ENCODE peak calls at places on chromosomes 3 and 15, in five cellular contexts. One of them, this sample, is unnamed.

GRCh38 chr3:46664188-46664970 is 29.1 kb downstream of the ALS2CL start:
- DNase-seq in OCI-LY7: no peak
- DNase-seq in MM.1S: no peak
- DNase-seq in hepatocyte: no peak
- DNase-seq in neural progenitor cell: no peak
- DNase-seq in this sample: no peak

GRCh38 chr15:66862111-66862815 is 160.2 kb downstream of the SMAD6 start:
- DNase-seq in MM.1S: no peak
- DNase-seq in OCI-LY7: no peak
- DNase-seq in hepatocyte: no peak
- DNase-seq in neural progenitor cell: no peak
- DNase-seq in this sample: peak

GRCh38 chr15:80562033-80562432 is 133.1 kb upstream of the ABHD17C start:
- DNase-seq in neural progenitor cell: no peak
- DNase-seq in OCI-LY7: no peak
- DNase-seq in hepatocyte: no peak
- DNase-seq in MM.1S: no peak
- DNase-seq in this sample: peak

GRCh38 chr15:41286665-41287333 is 45.6 kb downstream of the OIP5 start:
- DNase-seq in neural progenitor cell: no peak
- DNase-seq in OCI-LY7: no peak
- DNase-seq in hepatocyte: no peak
- DNase-seq in MM.1S: no peak
- DNase-seq in this sample: peak

GRCh38 chr3:15527031-15527459 is 5.5 kb upstream of the COLQ start:
- DNase-seq in MM.1S: no peak
- DNase-seq in OCI-LY7: peak
- DNase-seq in hepatocyte: peak
- DNase-seq in neural progenitor cell: peak
- DNase-seq in this sample: no peak

GRCh38 chr3:140438736-140439505 is 238.9 kb upstream of the TRIM42 start:
- DNase-seq in MM.1S: no peak
- DNase-seq in OCI-LY7: no peak
- DNase-seq in hepatocyte: no peak
- DNase-seq in neural progenitor cell: no peak
- DNase-seq in this sample: no peak

GRCh38 chr15:58246041-58246440 is 107.9 kb downstream of the AQP9 start:
- DNase-seq in OCI-LY7: no peak
- DNase-seq in hepatocyte: no peak
- DNase-seq in MM.1S: no peak
- DNase-seq in neural progenitor cell: no peak
- DNase-seq in this sample: no peak

GRCh38 chr3:133568294-133569014 is 5.0 kb upstream of the CDV3 start:
- DNase-seq in neural progenitor cell: no peak
- DNase-seq in OCI-LY7: no peak
- DNase-seq in MM.1S: no peak
- DNase-seq in hepatocyte: peak
- DNase-seq in this sample: peak

GRCh38 chr15:70835415-70835814 is 18.5 kb downstream of the LARP6 start:
- DNase-seq in MM.1S: no peak
- DNase-seq in OCI-LY7: no peak
- DNase-seq in hepatocyte: no peak
- DNase-seq in neural progenitor cell: no peak
- DNase-seq in this sample: peak

GRCh38 chr15:62403164-62403809 is 238.2 kb upstream of the C2CD4B start:
- DNase-seq in hepatocyte: no peak
- DNase-seq in OCI-LY7: no peak
- DNase-seq in neural progenitor cell: no peak
- DNase-seq in MM.1S: no peak
- DNase-seq in this sample: peak

GRCh38 chr3:150348500-150348899 is 59.6 kb upstream of the TSC22D2 start:
- DNase-seq in hepatocyte: peak
- DNase-seq in OCI-LY7: no peak
- DNase-seq in neural progenitor cell: no peak
- DNase-seq in MM.1S: no peak
- DNase-seq in this sample: peak

GRCh38 chr15:76983588-76984379 is 11.1 kb upstream of the PSTPIP1 start:
- DNase-seq in OCI-LY7: no peak
- DNase-seq in hepatocyte: no peak
- DNase-seq in MM.1S: no peak
- DNase-seq in neural progenitor cell: no peak
- DNase-seq in this sample: peak
- H2AFZ ChIP-seq in OCI-LY7: no peak
- H2AFZ ChIP-seq in hepatocyte: no peak
- H2AFZ ChIP-seq in MM.1S: no peak
- H2AFZ ChIP-seq in neural progenitor cell: no peak
- H2AFZ ChIP-seq in this sample: no peak

DNA sequence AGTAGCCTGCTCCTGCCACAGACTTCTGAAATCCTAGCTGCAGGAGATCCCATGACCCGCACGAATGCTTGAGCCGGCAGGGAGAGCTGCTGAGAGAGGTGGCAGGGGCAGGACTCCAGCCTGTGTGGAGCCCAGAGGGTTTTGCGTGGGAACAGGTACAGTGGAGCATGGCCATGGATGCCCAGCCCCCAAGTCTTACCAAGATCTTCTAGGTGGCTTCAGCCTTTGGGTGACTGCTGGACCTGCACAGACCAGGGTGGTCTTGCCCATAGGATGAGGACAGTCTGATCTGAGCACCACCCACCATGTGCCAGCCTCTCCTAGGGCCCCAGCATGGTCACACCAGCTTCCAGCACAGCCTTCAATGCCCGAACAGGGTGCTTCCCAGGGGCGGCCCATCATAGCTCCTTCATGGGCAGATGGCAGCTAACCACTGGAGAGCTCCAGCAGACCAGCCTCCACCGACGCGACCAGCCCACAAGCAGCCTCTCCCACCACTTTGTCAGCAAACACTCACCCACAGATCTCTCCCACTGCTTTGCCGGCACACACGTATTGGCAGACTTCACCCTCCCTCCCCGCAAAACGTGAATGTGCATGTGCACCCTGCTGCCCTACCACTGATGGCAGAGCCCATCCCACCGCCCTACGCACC is 56.0 kb downstream of the ADAMTS17 start:
- DNase-seq in hepatocyte: no peak
- DNase-seq in neural progenitor cell: no peak
- DNase-seq in MM.1S: no peak
- DNase-seq in OCI-LY7: no peak
- DNase-seq in this sample: no peak
- TF ChIP-seq EZH2phosphoT487 in hepatocyte: no peak
- TF ChIP-seq EZH2phosphoT487 in neural progenitor cell: no peak
- TF ChIP-seq EZH2phosphoT487 in MM.1S: no peak
- TF ChIP-seq EZH2phosphoT487 in OCI-LY7: no peak
- TF ChIP-seq EZH2phosphoT487 in this sample: no peak

GRCh38 chr3:58238830-58239229 is 1.2 kb downstream of the ABHD6 start:
- DNase-seq in MM.1S: no peak
- DNase-seq in OCI-LY7: no peak
- DNase-seq in hepatocyte: no peak
- DNase-seq in neural progenitor cell: no peak
- DNase-seq in this sample: no peak

GRCh38 chr3:58236527-58237237 is 910 bp upstream of the ABHD6 start:
- DNase-seq in neural progenitor cell: peak
- DNase-seq in hepatocyte: peak
- DNase-seq in MM.1S: no peak
- DNase-seq in OCI-LY7: peak
- DNase-seq in this sample: peak

GRCh38 chr3:58237238-58237939 is at the start of gene ABHD6:
- DNase-seq in OCI-LY7: peak
- DNase-seq in hepatocyte: peak
- DNase-seq in MM.1S: peak
- DNase-seq in neural progenitor cell: peak
- DNase-seq in this sample: peak

GRCh38 chr3:58235970-58236369 is 1.6 kb upstream of the ABHD6 start:
- DNase-seq in OCI-LY7: no peak
- DNase-seq in MM.1S: no peak
- DNase-seq in neural progenitor cell: no peak
- DNase-seq in hepatocyte: no peak
- DNase-seq in this sample: no peak

GRCh38 chr3:58237940-58238681 is 519 bp downstream of the ABHD6 start:
- DNase-seq in MM.1S: peak
- DNase-seq in hepatocyte: peak
- DNase-seq in OCI-LY7: peak
- DNase-seq in neural progenitor cell: peak
- DNase-seq in this sample: peak
- H2AFZ ChIP-seq in MM.1S: peak
- H2AFZ ChIP-seq in hepatocyte: peak
- H2AFZ ChIP-seq in OCI-LY7: peak
- H2AFZ ChIP-seq in neural progenitor cell: peak
- H2AFZ ChIP-seq in this sample: peak

GRCh38 chr3:24043985-24044384 is 98.9 kb downstream of the NR1D2 start:
- DNase-seq in neural progenitor cell: no peak
- DNase-seq in hepatocyte: no peak
- DNase-seq in MM.1S: no peak
- DNase-seq in OCI-LY7: no peak
- DNase-seq in this sample: no peak
- TF ChIP-seq EZH2phosphoT487 in neural progenitor cell: no peak
- TF ChIP-seq EZH2phosphoT487 in hepatocyte: no peak
- TF ChIP-seq EZH2phosphoT487 in MM.1S: no peak
- TF ChIP-seq EZH2phosphoT487 in OCI-LY7: no peak
- TF ChIP-seq EZH2phosphoT487 in this sample: no peak

GRCh38 chr3:38960953-38961622 is 90.7 kb downstream of the SCN11A start:
- DNase-seq in OCI-LY7: peak
- DNase-seq in hepatocyte: peak
- DNase-seq in MM.1S: peak
- DNase-seq in neural progenitor cell: peak
- DNase-seq in this sample: peak
- H2AFZ ChIP-seq in OCI-LY7: peak
- H2AFZ ChIP-seq in hepatocyte: no peak
- H2AFZ ChIP-seq in MM.1S: peak
- H2AFZ ChIP-seq in neural progenitor cell: peak
- H2AFZ ChIP-seq in this sample: peak

GRCh38 chr3:85584779-85585356 is 626.1 kb downstream of the CADM2 start:
- DNase-seq in OCI-LY7: no peak
- DNase-seq in neural progenitor cell: no peak
- DNase-seq in hepatocyte: no peak
- DNase-seq in MM.1S: peak
- DNase-seq in this sample: no peak

GRCh38 chr3:85594648-85595047 is 635.9 kb downstream of the CADM2 start:
- DNase-seq in hepatocyte: no peak
- DNase-seq in MM.1S: no peak
- DNase-seq in neural progenitor cell: no peak
- DNase-seq in OCI-LY7: no peak
- DNase-seq in this sample: no peak

GRCh38 chr3:85586018-85586417 is 627.2 kb downstream of the CADM2 start:
- DNase-seq in hepatocyte: no peak
- DNase-seq in neural progenitor cell: peak
- DNase-seq in MM.1S: no peak
- DNase-seq in OCI-LY7: no peak
- DNase-seq in this sample: no peak

GRCh38 chr3:85592256-85592655 is 633.5 kb downstream of the CADM2 start:
- DNase-seq in neural progenitor cell: no peak
- DNase-seq in hepatocyte: no peak
- DNase-seq in OCI-LY7: no peak
- DNase-seq in MM.1S: no peak
- DNase-seq in this sample: no peak

DNA sequence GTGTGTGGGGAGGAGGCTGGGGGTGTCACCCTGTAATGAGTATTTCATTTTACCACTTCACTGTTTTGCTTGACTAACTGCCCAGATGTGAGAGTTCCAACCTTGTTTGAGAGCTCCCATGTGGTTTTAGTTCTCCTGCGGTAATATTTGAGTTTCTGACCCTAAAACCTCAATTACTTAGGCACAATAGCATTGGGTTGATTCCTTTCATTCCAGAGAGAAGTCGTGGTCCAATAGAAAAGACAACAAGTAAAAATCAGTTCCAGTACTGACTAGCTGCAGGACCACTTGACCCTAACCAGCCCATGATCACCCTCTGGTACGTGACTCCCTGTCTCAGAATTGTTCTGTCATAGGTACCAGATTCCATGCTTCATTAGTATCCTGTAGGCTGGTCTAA is 630.4 kb downstream of the CADM2 start:
- DNase-seq in OCI-LY7: no peak
- DNase-seq in neural progenitor cell: no peak
- DNase-seq in hepatocyte: no peak
- DNase-seq in MM.1S: no peak
- DNase-seq in this sample: peak
- TF ChIP-seq EZH2phosphoT487 in OCI-LY7: no peak
- TF ChIP-seq EZH2phosphoT487 in neural progenitor cell: no peak
- TF ChIP-seq EZH2phosphoT487 in hepatocyte: no peak
- TF ChIP-seq EZH2phosphoT487 in MM.1S: no peak
- TF ChIP-seq EZH2phosphoT487 in this sample: no peak

DNA sequence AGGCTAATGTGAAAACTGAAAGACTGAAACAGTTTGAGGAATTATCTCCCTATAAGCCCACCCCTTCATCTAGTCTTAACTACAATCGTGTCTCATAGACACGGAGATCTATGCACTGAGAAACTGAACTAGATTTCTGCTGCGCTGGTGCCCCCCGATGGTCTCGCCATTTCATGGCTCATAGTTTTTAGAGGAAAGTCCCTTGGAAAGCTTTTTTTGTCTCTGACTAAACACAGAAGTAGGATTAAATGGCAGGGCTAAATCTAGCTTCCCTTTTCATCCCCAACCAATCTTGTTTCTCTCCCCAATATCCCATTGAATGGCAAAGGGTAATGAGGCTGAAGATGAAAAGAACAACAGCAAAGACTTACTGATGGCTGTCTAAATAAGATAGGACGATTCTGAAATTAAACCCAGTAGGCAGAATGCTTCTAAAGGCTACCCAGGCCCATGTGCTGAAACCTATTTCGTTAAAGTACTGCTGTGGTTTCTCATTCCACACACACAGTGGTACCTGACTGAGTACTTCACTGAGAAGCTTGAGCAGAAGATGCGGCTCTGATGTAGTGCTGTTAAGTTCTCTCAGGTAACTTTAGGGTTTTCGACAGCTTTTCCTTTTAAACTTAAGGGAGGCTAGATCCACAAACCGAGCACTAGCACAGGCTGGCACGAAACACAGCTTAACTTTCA is 142.7 kb downstream of the GADL1 start:
- DNase-seq in MM.1S: peak
- DNase-seq in neural progenitor cell: peak
- DNase-seq in hepatocyte: peak
- DNase-seq in OCI-LY7: peak
- DNase-seq in this sample: peak
- H2AFZ ChIP-seq in MM.1S: no peak
- H2AFZ ChIP-seq in neural progenitor cell: no peak
- H2AFZ ChIP-seq in hepatocyte: no peak
- H2AFZ ChIP-seq in OCI-LY7: no peak
- H2AFZ ChIP-seq in this sample: no peak

This sample was measured in GM23248.